ENCODE peak calls at places on chromosomes 13 and 19, in eight cellular contexts. One of them, this sample, is unnamed.

GRCh38 chr19:57406516-57407123 is 4.3 kb upstream of the ZNF17 start:
- DNase-seq in omental fat pad: peak
- DNase-seq in cardiac fibroblast: peak
- DNase-seq in IMR-90: peak
- DNase-seq in Calu3: peak
- DNase-seq in AG04450: peak
- DNase-seq in gastrocnemius medialis: no peak
- DNase-seq in A549: peak
- DNase-seq in this sample: no peak

GRCh38 chr19:57374179-57374578 is 10.8 kb downstream of the TRAPPC2B start:
- DNase-seq in omental fat pad: no peak
- DNase-seq in cardiac fibroblast: no peak
- DNase-seq in IMR-90: no peak
- DNase-seq in Calu3: no peak
- DNase-seq in AG04450: no peak
- DNase-seq in gastrocnemius medialis: no peak
- DNase-seq in A549: no peak
- DNase-seq in this sample: no peak

GRCh38 chr13:111282425-111282824 is 38.0 kb upstream of the TEX29 start:
- DNase-seq in omental fat pad: no peak
- DNase-seq in cardiac fibroblast: peak
- DNase-seq in IMR-90: no peak
- DNase-seq in Calu3: no peak
- DNase-seq in AG04450: no peak
- DNase-seq in gastrocnemius medialis: no peak
- DNase-seq in A549: no peak
- DNase-seq in this sample: no peak

GRCh38 chr19:51735759-51736449 is 12.1 kb upstream of the HAS1 start:
- DNase-seq in omental fat pad: no peak
- DNase-seq in cardiac fibroblast: peak
- DNase-seq in IMR-90: peak
- DNase-seq in Calu3: no peak
- DNase-seq in AG04450: no peak
- DNase-seq in gastrocnemius medialis: peak
- DNase-seq in A549: no peak
- DNase-seq in this sample: no peak

GRCh38 chr19:19434483-19435045 is 29.1 kb downstream of the GATAD2A start:
- DNase-seq in omental fat pad: no peak
- DNase-seq in cardiac fibroblast: peak
- DNase-seq in IMR-90: peak
- DNase-seq in Calu3: no peak
- DNase-seq in AG04450: no peak
- DNase-seq in gastrocnemius medialis: peak
- DNase-seq in A549: no peak
- DNase-seq in this sample: no peak

GRCh38 chr13:35475960-35476943 is at the start of gene MAB21L1:
- DNase-seq in omental fat pad: no peak
- DNase-seq in cardiac fibroblast: peak
- DNase-seq in IMR-90: peak
- DNase-seq in Calu3: no peak
- DNase-seq in AG04450: no peak
- DNase-seq in gastrocnemius medialis: peak
- DNase-seq in A549: no peak
- DNase-seq in this sample: no peak

GRCh38 chr13:32426191-32426980 is 1.5 kb downstream of the N4BP2L1 start:
- DNase-seq in omental fat pad: no peak
- DNase-seq in cardiac fibroblast: peak
- DNase-seq in IMR-90: no peak
- DNase-seq in Calu3: no peak
- DNase-seq in AG04450: no peak
- DNase-seq in gastrocnemius medialis: no peak
- DNase-seq in A549: no peak
- DNase-seq in this sample: no peak

GRCh38 chr19:17394891-17395415 is 957 bp upstream of the CCDC194 start:
- DNase-seq in omental fat pad: no peak
- DNase-seq in cardiac fibroblast: peak
- DNase-seq in IMR-90: peak
- DNase-seq in Calu3: peak
- DNase-seq in AG04450: no peak
- DNase-seq in gastrocnemius medialis: no peak
- DNase-seq in A549: peak
- DNase-seq in this sample: no peak

GRCh38 chr13:22220186-22221160 is 549.6 kb downstream of the FGF9 start:
- DNase-seq in omental fat pad: no peak
- DNase-seq in cardiac fibroblast: no peak
- DNase-seq in IMR-90: no peak
- DNase-seq in Calu3: no peak
- DNase-seq in AG04450: no peak
- DNase-seq in gastrocnemius medialis: no peak
- DNase-seq in A549: no peak
- DNase-seq in this sample: no peak

GRCh38 chr13:39913928-39914327 is 258.5 kb downstream of the COG6 start:
- DNase-seq in omental fat pad: no peak
- DNase-seq in cardiac fibroblast: peak
- DNase-seq in IMR-90: no peak
- DNase-seq in Calu3: no peak
- DNase-seq in AG04450: no peak
- DNase-seq in gastrocnemius medialis: peak
- DNase-seq in A549: no peak
- DNase-seq in this sample: no peak

GRCh38 chr19:52667972-52668371 is 29.8 kb upstream of the ZNF83 start:
- DNase-seq in omental fat pad: no peak
- DNase-seq in cardiac fibroblast: no peak
- DNase-seq in IMR-90: no peak
- DNase-seq in Calu3: no peak
- DNase-seq in AG04450: no peak
- DNase-seq in gastrocnemius medialis: no peak
- DNase-seq in A549: no peak
- DNase-seq in this sample: no peak

GRCh38 chr19:7188682-7189629 is 105.3 kb downstream of the INSR start:
- DNase-seq in omental fat pad: no peak
- DNase-seq in cardiac fibroblast: no peak
- DNase-seq in IMR-90: no peak
- DNase-seq in Calu3: no peak
- DNase-seq in AG04450: no peak
- DNase-seq in gastrocnemius medialis: no peak
- DNase-seq in A549: no peak
- DNase-seq in this sample: no peak

GRCh38 chr13:35597451-35597850 is 121.0 kb upstream of the MAB21L1 start:
- DNase-seq in omental fat pad: no peak
- DNase-seq in cardiac fibroblast: no peak
- DNase-seq in IMR-90: no peak
- DNase-seq in Calu3: no peak
- DNase-seq in AG04450: no peak
- DNase-seq in gastrocnemius medialis: no peak
- DNase-seq in A549: no peak
- DNase-seq in this sample: no peak

GRCh38 chr19:15159251-15159650 is 41.5 kb downstream of the NOTCH3 start:
- DNase-seq in omental fat pad: no peak
- DNase-seq in cardiac fibroblast: peak
- DNase-seq in IMR-90: peak
- DNase-seq in Calu3: no peak
- DNase-seq in AG04450: no peak
- DNase-seq in gastrocnemius medialis: no peak
- DNase-seq in A549: peak
- DNase-seq in this sample: no peak

GRCh38 chr19:15156391-15156790 is 44.4 kb downstream of the NOTCH3 start:
- DNase-seq in omental fat pad: no peak
- DNase-seq in cardiac fibroblast: no peak
- DNase-seq in IMR-90: no peak
- DNase-seq in Calu3: no peak
- DNase-seq in AG04450: no peak
- DNase-seq in gastrocnemius medialis: no peak
- DNase-seq in A549: no peak
- DNase-seq in this sample: no peak

GRCh38 chr19:15155296-15155695 is 45.5 kb downstream of the NOTCH3 start:
- DNase-seq in omental fat pad: no peak
- DNase-seq in cardiac fibroblast: no peak
- DNase-seq in IMR-90: no peak
- DNase-seq in Calu3: no peak
- DNase-seq in AG04450: no peak
- DNase-seq in gastrocnemius medialis: no peak
- DNase-seq in A549: no peak
- DNase-seq in this sample: no peak

GRCh38 chr19:15149704-15150103 is 42.5 kb downstream of the SYDE1 start:
- DNase-seq in omental fat pad: no peak
- DNase-seq in cardiac fibroblast: no peak
- DNase-seq in IMR-90: no peak
- DNase-seq in Calu3: no peak
- DNase-seq in AG04450: no peak
- DNase-seq in gastrocnemius medialis: no peak
- DNase-seq in A549: no peak
- DNase-seq in this sample: no peak

GRCh38 chr19:15154002-15154612 is 46.7 kb downstream of the NOTCH3 start:
- DNase-seq in omental fat pad: no peak
- DNase-seq in cardiac fibroblast: peak
- DNase-seq in IMR-90: peak
- DNase-seq in Calu3: peak
- DNase-seq in AG04450: no peak
- DNase-seq in gastrocnemius medialis: no peak
- DNase-seq in A549: peak
- DNase-seq in this sample: no peak
- TF ChIP-seq CTCF in omental fat pad: no peak
- TF ChIP-seq CTCF in cardiac fibroblast: peak
- TF ChIP-seq CTCF in IMR-90: peak
- TF ChIP-seq CTCF in Calu3: peak
- TF ChIP-seq CTCF in AG04450: peak
- TF ChIP-seq CTCF in gastrocnemius medialis: no peak
- TF ChIP-seq CTCF in A549: peak
- TF ChIP-seq CTCF in this sample: peak

GRCh38 chr13:28849441-28849840 is 29.3 kb downstream of the MTUS2 start:
- DNase-seq in omental fat pad: no peak
- DNase-seq in cardiac fibroblast: no peak
- DNase-seq in IMR-90: no peak
- DNase-seq in Calu3: no peak
- DNase-seq in AG04450: no peak
- DNase-seq in gastrocnemius medialis: no peak
- DNase-seq in A549: no peak
- DNase-seq in this sample: no peak

GRCh38 chr13:28843594-28843993 is 23.5 kb downstream of the MTUS2 start:
- DNase-seq in omental fat pad: no peak
- DNase-seq in cardiac fibroblast: no peak
- DNase-seq in IMR-90: no peak
- DNase-seq in Calu3: no peak
- DNase-seq in AG04450: no peak
- DNase-seq in gastrocnemius medialis: no peak
- DNase-seq in A549: no peak
- DNase-seq in this sample: no peak
- TF ChIP-seq CTCF in omental fat pad: no peak
- TF ChIP-seq CTCF in cardiac fibroblast: no peak
- TF ChIP-seq CTCF in IMR-90: no peak
- TF ChIP-seq CTCF in Calu3: no peak
- TF ChIP-seq CTCF in AG04450: no peak
- TF ChIP-seq CTCF in gastrocnemius medialis: no peak
- TF ChIP-seq CTCF in A549: no peak
- TF ChIP-seq CTCF in this sample: no peak

GRCh38 chr13:100722517-100722916 is 47.9 kb upstream of the TMTC4 start:
- DNase-seq in omental fat pad: no peak
- DNase-seq in cardiac fibroblast: no peak
- DNase-seq in IMR-90: no peak
- DNase-seq in Calu3: no peak
- DNase-seq in AG04450: no peak
- DNase-seq in gastrocnemius medialis: no peak
- DNase-seq in A549: peak
- DNase-seq in this sample: no peak

GRCh38 chr13:100725472-100725871 is 50.9 kb upstream of the TMTC4 start:
- DNase-seq in omental fat pad: no peak
- DNase-seq in cardiac fibroblast: no peak
- DNase-seq in IMR-90: no peak
- DNase-seq in Calu3: no peak
- DNase-seq in AG04450: no peak
- DNase-seq in gastrocnemius medialis: no peak
- DNase-seq in A549: no peak
- DNase-seq in this sample: no peak

GRCh38 chr13:100724568-100724967 is 50.0 kb upstream of the TMTC4 start:
- DNase-seq in omental fat pad: no peak
- DNase-seq in cardiac fibroblast: no peak
- DNase-seq in IMR-90: no peak
- DNase-seq in Calu3: no peak
- DNase-seq in AG04450: no peak
- DNase-seq in gastrocnemius medialis: no peak
- DNase-seq in A549: no peak
- DNase-seq in this sample: no peak

DNA sequence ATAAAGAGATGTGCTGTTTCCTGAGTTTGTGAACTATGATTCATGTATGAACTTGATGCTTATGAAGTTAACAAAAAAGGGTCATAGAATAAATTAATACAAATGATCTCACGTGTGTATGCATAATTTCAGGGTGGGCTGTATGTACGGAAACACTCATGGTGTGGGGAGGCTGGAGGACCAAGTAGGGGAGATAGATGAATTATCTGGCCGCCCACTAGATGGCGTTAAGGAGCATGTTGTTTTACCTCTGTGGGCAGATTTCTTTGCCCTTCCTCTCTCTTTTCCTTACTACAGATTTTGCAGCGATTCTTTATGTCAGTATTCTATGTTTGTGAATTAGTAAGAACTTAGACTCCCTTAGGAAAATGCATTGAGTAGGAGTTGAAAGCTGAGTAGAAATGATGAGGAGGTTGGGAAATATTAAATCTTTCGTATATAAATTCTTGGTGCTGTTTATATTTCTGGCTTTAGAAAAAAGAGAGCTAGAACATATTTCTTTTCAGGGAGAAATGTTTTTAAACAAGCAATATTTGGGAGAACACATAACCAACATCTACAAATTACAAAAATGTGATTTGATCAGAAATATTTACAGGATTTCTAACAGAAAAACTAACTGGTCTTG is 47.4 kb upstream of the TMTC4 start:
- DNase-seq in omental fat pad: peak
- DNase-seq in cardiac fibroblast: peak
- DNase-seq in IMR-90: peak
- DNase-seq in Calu3: peak
- DNase-seq in AG04450: peak
- DNase-seq in gastrocnemius medialis: no peak
- DNase-seq in A549: peak
- DNase-seq in this sample: no peak
- TF ChIP-seq CTCF in omental fat pad: no peak
- TF ChIP-seq CTCF in cardiac fibroblast: peak
- TF ChIP-seq CTCF in IMR-90: peak
- TF ChIP-seq CTCF in Calu3: no peak
- TF ChIP-seq CTCF in AG04450: peak
- TF ChIP-seq CTCF in gastrocnemius medialis: no peak
- TF ChIP-seq CTCF in A549: peak
- TF ChIP-seq CTCF in this sample: peak

DNA sequence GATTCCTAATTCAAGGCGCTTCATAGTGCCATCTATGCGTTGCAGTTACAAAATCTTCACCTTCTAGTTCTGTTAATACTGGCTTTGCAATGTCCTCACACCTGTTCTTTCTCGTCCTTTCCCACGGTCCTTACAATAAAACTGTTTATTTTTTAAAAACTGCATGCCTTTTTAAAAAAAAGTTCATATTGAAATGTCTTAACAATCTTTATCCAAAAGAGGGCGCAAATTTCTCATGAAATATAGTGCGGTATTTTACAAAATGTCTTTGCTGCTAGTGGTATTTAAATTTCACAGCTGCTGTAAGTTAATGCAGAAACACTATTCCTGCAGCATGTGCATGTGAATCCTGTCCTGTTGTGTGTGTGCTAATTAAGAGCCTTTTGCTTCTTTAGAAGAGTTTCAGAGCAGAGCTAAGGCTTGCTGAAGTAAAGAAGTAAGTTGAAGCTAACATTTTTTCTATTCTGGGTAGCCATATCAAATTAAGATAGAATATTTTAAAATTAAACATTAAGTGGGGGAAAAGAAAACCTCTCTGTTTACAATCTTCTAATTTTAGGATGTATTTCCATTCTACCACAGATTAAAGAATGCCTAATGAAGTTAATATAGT is 15.8 kb upstream of the CLDN10 start:
- DNase-seq in omental fat pad: no peak
- DNase-seq in cardiac fibroblast: peak
- DNase-seq in IMR-90: peak
- DNase-seq in Calu3: no peak
- DNase-seq in AG04450: no peak
- DNase-seq in gastrocnemius medialis: no peak
- DNase-seq in A549: peak
- DNase-seq in this sample: no peak
- TF ChIP-seq CTCF in omental fat pad: no peak
- TF ChIP-seq CTCF in cardiac fibroblast: peak
- TF ChIP-seq CTCF in IMR-90: peak
- TF ChIP-seq CTCF in Calu3: no peak
- TF ChIP-seq CTCF in AG04450: peak
- TF ChIP-seq CTCF in gastrocnemius medialis: no peak
- TF ChIP-seq CTCF in A549: peak
- TF ChIP-seq CTCF in this sample: peak